ENCODE peak calls at places on chromosomes 16 and 17, in four cellular contexts. Q is WTC11, B is H1, O is K562. L is an unnamed sample.

GRCh38 chr16:27385398-27385797 is 16.6 kb upstream of the IL21R start:
- DNase-seq in Q (no peak), B (no peak), O (no peak), L (no peak)

GRCh38 chr16:86651823-86652222 is 73.5 kb downstream of the FOXL1 start:
- DNase-seq in Q (no peak), B (no peak), O (no peak), L (no peak)

GRCh38 chr16:67779256-67780014 is 26.9 kb downstream of the RANBP10 start:
- DNase-seq in Q (no peak), B (no peak), O (no peak), L (no peak)

GRCh38 chr16:160691-161190 is 5.0 kb upstream of the HBM start:
- DNase-seq in Q (no peak), B (no peak), O (no peak), L (no peak)

GRCh38 chr17:46020023-46020735 is 21.1 kb downstream of the STH start:
- DNase-seq in Q (no peak), B (no peak), O (no peak), L (no peak)

GRCh38 chr17:39739020-39739884 is 1.5 kb downstream of the GRB7 start:
- DNase-seq in Q (peak; percentile 71), B (no peak), O (peak; percentile 54), L (peak; percentile 41)

GRCh38 chr17:83183951-83184506 is 104.6 kb downstream of the METRNL start:
- DNase-seq in Q (no peak), B (no peak), O (no peak), L (no peak)

GRCh38 chr17:27471321-27472269 is 15.3 kb downstream of the KSR1 start:
- DNase-seq in Q (no peak), B (no peak), O (no peak), L (no peak)

GRCh38 chr17:35167046-35167445 is 19.4 kb downstream of the UNC45B start:
- DNase-seq in Q (no peak), B (no peak), O (no peak), L (no peak)

GRCh38 chr17:15261818-15262290 is 3.3 kb downstream of the PMP22 start:
- DNase-seq in Q (peak; percentile 22), B (no peak), O (no peak), L (no peak)

GRCh38 chr16:82016268-82016667 is 5.0 kb upstream of the SDR42E1 start:
- DNase-seq in Q (no peak), B (no peak), O (peak; percentile 31), L (peak; percentile 34)

GRCh38 chr16:65604771-65605170 is 482.9 kb upstream of the CDH11 start:
- DNase-seq in Q (no peak), B (no peak), O (no peak), L (no peak)

GRCh38 chr16:48101069-48101674 is 54.6 kb downstream of the ABCC12 start:
- DNase-seq in Q (no peak), B (no peak), O (no peak), L (no peak)

GRCh38 chr16:65833171-65833871 is 533.2 kb upstream of the CDH5 start:
- DNase-seq in Q (no peak), B (no peak), O (no peak), L (peak; percentile 53)

GRCh38 chr16:73228649-73229048 is 180.7 kb upstream of the ZFHX3 start:
- DNase-seq in Q (no peak), B (no peak), O (no peak), L (no peak)

GRCh38 chr16:81645303-81645702 is 133.8 kb upstream of the PLCG2 start:
- DNase-seq in Q (no peak), B (no peak), O (no peak), L (peak; percentile 79)

GRCh38 chr17:40440166-40440565 is 3.1 kb upstream of the IGFBP4 start:
- DNase-seq in Q (no peak), B (no peak), O (no peak), L (no peak)

GRCh38 chr16:82792704-82793103 is 165.9 kb downstream of the CDH13 start:
- DNase-seq in Q (no peak), B (no peak), O (no peak), L (no peak)

GRCh38 chr17:17900615-17901520 is 64.1 kb upstream of the SREBF1 start:
- DNase-seq in Q (no peak), B (no peak), O (no peak), L (peak; percentile 77)

GRCh38 chr16:30185683-30186421 is 2.5 kb downstream of the CORO1A start:
- DNase-seq in Q (no peak), B (no peak), O (peak; percentile 16), L (peak; percentile 30)

GRCh38 chr17:76844846-76845245 is 23.4 kb upstream of the MGAT5B start:
- DNase-seq in Q (no peak), B (no peak), O (no peak), L (no peak)

GRCh38 chr17:27893834-27894503 is 804 bp upstream of the LYRM9 start:
- DNase-seq in Q (no peak), B (no peak), O (no peak), L (no peak)

GRCh38 chr16:89324056-89325010 is 106.8 kb downstream of the ZNF778 start:
- DNase-seq in Q (peak; percentile 1), B (no peak), O (no peak), L (no peak)

GRCh38 chr17:58273453-58274104 is 7.2 kb downstream of the MPO start:
- DNase-seq in Q (no peak), B (no peak), O (peak; percentile 6), L (peak; percentile 27)
- TF ChIP-seq TEAD4 in Q (no peak), B (no peak), O (no peak), L (no peak)

GRCh38 chr17:75270218-75270965 is 639 bp downstream of the MIF4GD start:
- DNase-seq in Q (peak; percentile 66), B (no peak), O (peak; percentile 81), L (peak; percentile 92)
- TF ChIP-seq TEAD4 in Q (no peak), B (no peak), O (no peak), L (no peak)

GRCh38 chr17:48333034-48333491 is 97.0 kb downstream of the SKAP1 start:
- DNase-seq in Q (no peak), B (no peak), O (no peak), L (no peak)

GRCh38 chr17:48338720-48339119 is 91.3 kb downstream of the SKAP1 start:
- DNase-seq in Q (no peak), B (no peak), O (no peak), L (no peak)

GRCh38 chr17:48336986-48337385 is 93.0 kb downstream of the SKAP1 start:
- DNase-seq in Q (no peak), B (no peak), O (no peak), L (no peak)

GRCh38 chr17:48335168-48335567 is 94.8 kb downstream of the SKAP1 start:
- DNase-seq in Q (no peak), B (no peak), O (no peak), L (no peak)

DNA sequence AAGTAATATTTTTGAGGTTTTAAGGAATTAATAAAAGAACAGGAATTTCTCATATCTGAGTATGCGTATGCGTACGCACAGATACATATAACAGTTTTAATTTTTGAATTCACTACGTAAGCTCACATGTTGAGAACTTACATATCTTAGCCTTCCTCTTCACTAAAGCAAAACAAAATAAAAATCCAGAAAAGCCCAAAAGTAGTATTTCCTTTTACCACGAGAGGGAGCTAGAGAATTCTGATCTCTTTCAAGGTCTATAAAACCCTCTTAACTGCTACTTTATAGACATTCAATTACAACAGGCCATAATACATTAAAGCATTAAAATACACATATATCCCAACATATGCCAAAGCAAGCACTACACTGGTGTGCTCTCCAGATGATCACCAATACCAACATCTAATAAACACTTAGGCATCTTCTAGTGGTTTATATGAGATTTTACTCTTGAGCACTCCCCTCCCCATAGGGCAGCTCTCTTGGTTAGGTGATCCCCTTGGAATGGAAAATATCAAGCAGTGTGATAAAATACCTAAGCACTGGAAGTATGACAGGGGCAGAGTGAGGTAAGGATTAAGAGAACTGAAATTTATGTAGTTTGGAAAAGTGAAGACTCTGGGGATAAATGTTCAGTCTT is 94.0 kb downstream of the SKAP1 start:
- DNase-seq in Q (no peak), B (no peak), O (peak; percentile 37), L (peak; percentile 34)
- TF ChIP-seq TEAD4 in Q (no peak), B (no peak), O (no peak), L (no peak)

GRCh38 chr16:2719328-2720062 is 529 bp downstream of the PRSS27 start:
- DNase-seq in Q (no peak), B (no peak), O (no peak), L (no peak)

GRCh38 chr16:2717360-2718263 is 2.4 kb downstream of the PRSS27 start:
- DNase-seq in Q (no peak), B (no peak), O (no peak), L (no peak)

GRCh38 chr16:2720719-2721633 is 952 bp upstream of the PRSS27 start:
- DNase-seq in Q (peak; percentile 91), B (peak; percentile 74), O (peak; percentile 93), L (peak; percentile 98)

GRCh38 chr16:2716948-2717347 is 3.1 kb downstream of the PRSS27 start:
- DNase-seq in Q (no peak), B (no peak), O (no peak), L (no peak)

GRCh38 chr16:2720063-2720455 is at the start of gene PRSS27:
- DNase-seq in Q (no peak), B (no peak), O (no peak), L (no peak)
- TF ChIP-seq TEAD4 in Q (no peak), B (no peak), O (no peak), L (no peak)

GRCh38 chr17:68383443-68384321 is 73.6 kb downstream of the WIPI1 start:
- DNase-seq in Q (no peak), B (no peak), O (no peak), L (no peak)
- TF ChIP-seq TEAD4 in Q (no peak), B (no peak), O (no peak), L (no peak)

DNA sequence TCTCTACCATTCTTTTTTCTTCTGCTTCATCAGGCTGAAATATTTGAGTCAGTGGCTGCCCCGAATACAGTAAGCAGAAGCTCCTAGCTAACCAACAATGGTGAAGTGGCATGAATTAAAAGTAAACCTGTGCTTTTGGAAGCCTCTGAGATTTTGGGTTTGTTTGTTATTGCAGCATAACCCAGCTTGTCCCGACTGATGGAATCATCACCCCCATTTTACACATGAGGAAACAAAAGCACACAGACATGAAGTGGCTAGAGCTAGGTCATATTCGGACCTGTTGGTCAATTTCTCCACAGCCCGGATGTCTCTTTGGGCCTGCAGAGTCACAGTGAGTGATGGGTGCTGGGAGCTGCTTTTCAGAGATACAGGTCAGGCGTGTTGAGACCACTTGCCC is 39.4 kb downstream of the IRX5 start:
- DNase-seq in Q (no peak), B (no peak), O (no peak), L (no peak)
- TF ChIP-seq TEAD4 in Q (no peak), B (no peak), O (no peak), L (no peak)

GRCh38 chr17:57363998-57364645 is 107.8 kb downstream of the MSI2 start:
- DNase-seq in Q (no peak), B (no peak), O (no peak), L (peak; percentile 64)

GRCh38 chr17:57363580-57363979 is 107.3 kb downstream of the MSI2 start:
- DNase-seq in Q (no peak), B (no peak), O (no peak), L (no peak)

GRCh38 chr17:57366558-57367351 is 110.4 kb downstream of the MSI2 start:
- DNase-seq in Q (no peak), B (no peak), O (peak; percentile 67), L (no peak)

GRCh38 chr17:57365420-57365819 is 109.1 kb downstream of the MSI2 start:
- DNase-seq in Q (no peak), B (no peak), O (peak; percentile 91), L (no peak)

DNA sequence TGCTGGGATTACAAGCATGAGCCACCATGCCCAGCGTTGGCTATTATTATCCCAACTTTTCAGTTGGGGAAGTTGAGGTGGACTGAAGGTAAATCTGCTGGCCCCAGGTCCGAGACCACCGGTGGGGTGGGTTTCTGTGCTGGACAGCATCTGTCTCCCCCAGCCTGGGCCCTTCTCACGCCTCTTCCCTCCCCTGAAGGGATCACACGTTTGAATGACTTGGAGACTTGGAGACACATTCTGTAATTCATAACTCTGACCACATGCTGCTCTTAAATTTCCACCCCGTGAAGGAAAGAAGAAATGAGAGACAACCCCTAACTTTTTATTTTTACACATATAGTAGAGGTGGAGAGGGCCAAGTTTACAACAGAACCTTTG is 109.8 kb downstream of the MSI2 start:
- DNase-seq in Q (no peak), B (no peak), O (peak; percentile 28), L (no peak)
- TF ChIP-seq TEAD4 in Q (no peak), B (no peak), O (no peak), L (no peak)

L was measured in SK-N-SH.